ENCODE peak calls at places on chromosomes 4 and X, in four cellular contexts. Q, L, T and G are unnamed samples.

GRCh38 chr4:118313098-118313497 is 39.7 kb downstream of the PRSS12 start:
- DNase-seq in T (peak), L (peak), Q (no peak), G (no peak)

GRCh38 chr4:186719925-186720694 is 3.5 kb downstream of the FAT1 start:
- DNase-seq in T (peak), L (peak), Q (no peak), G (no peak)

GRCh38 chr4:65589331-65589730 is 81.0 kb downstream of the EPHA5 start:
- DNase-seq in T (no peak), L (peak), Q (no peak), G (no peak)

GRCh38 chr4:171378323-171378722 is 434.9 kb upstream of the GALNTL6 start:
- DNase-seq in L (no peak), T (no peak), Q (no peak), G (no peak)

GRCh38 chr4:4421356-4421755 is 34.5 kb downstream of the NSG1 start:
- DNase-seq in L (no peak), T (no peak), Q (no peak), G (no peak)

GRCh38 chr4:80431203-80431602 is 95.7 kb downstream of the CFAP299 start:
- DNase-seq in Q (no peak), T (no peak), L (no peak), G (no peak)

GRCh38 chr4:150209140-150209829 is 131.0 kb downstream of the DCLK2 start:
- DNase-seq in T (peak), L (peak), Q (no peak), G (no peak)

GRCh38 chr4:131054489-131055019 is 1958.6 kb downstream of the C4orf33 start:
- DNase-seq in T (no peak), L (peak), Q (no peak), G (no peak)

GRCh38 chrX:141220342-141221008 is 21.8 kb downstream of the SPANXC start:
- DNase-seq in Q (no peak), L (no peak), T (no peak), G (no peak)

GRCh38 chr4:183757105-183757504 is 98.0 kb downstream of the TRAPPC11 start:
- DNase-seq in T (no peak), L (no peak), Q (no peak), G (no peak)

GRCh38 chr4:143372093-143372915 is 35.6 kb downstream of the GAB1 start:
- DNase-seq in L (no peak), T (no peak), Q (peak), G (no peak)

GRCh38 chr4:80361329-80361900 is 25.9 kb downstream of the CFAP299 start:
- DNase-seq in T (peak), Q (no peak), L (peak), G (peak)

GRCh38 chrX:118847676-118848075 is 24.1 kb downstream of the ZCCHC12 start:
- DNase-seq in T (peak), Q (no peak), L (peak), G (peak)

GRCh38 chrX:136629084-136629750 is 18.7 kb upstream of the CD40LG start:
- DNase-seq in L (no peak), T (no peak), Q (no peak), G (no peak)

GRCh38 chr4:147984065-147984777 is 252.3 kb downstream of the ARHGAP10 start:
- DNase-seq in L (peak), Q (no peak), T (peak), G (no peak)

GRCh38 chr4:797066-797465 is 28.9 kb downstream of the CPLX1 start:
- DNase-seq in Q (no peak), T (no peak), L (no peak), G (no peak)

GRCh38 chrX:96579252-96579651 is 105.4 kb upstream of the DIAPH2 start:
- DNase-seq in T (no peak), L (no peak), Q (no peak), G (no peak)

GRCh38 chr4:924107-925096 is 7.7 kb downstream of the GAK start:
- DNase-seq in T (peak), L (no peak), Q (peak), G (peak)

GRCh38 chrX:18681996-18682395 is 10.1 kb upstream of the RS1 start:
- DNase-seq in T (no peak), Q (no peak), L (no peak), G (no peak)

GRCh38 chr4:42151568-42152506 is 618 bp downstream of the BEND4 start:
- DNase-seq in T (no peak), Q (no peak), L (peak), G (no peak)
- TF ChIP-seq EZH2 in T (no peak), Q (no peak), L (no peak), G (no peak)

GRCh38 chr4:128287159-128287870 is at the start of gene PGRMC2:
- DNase-seq in T (peak), L (peak), Q (no peak), G (no peak)
- TF ChIP-seq POLR2AphosphoS5 in T (peak), L (no peak), Q (no peak), G (peak)

DNA sequence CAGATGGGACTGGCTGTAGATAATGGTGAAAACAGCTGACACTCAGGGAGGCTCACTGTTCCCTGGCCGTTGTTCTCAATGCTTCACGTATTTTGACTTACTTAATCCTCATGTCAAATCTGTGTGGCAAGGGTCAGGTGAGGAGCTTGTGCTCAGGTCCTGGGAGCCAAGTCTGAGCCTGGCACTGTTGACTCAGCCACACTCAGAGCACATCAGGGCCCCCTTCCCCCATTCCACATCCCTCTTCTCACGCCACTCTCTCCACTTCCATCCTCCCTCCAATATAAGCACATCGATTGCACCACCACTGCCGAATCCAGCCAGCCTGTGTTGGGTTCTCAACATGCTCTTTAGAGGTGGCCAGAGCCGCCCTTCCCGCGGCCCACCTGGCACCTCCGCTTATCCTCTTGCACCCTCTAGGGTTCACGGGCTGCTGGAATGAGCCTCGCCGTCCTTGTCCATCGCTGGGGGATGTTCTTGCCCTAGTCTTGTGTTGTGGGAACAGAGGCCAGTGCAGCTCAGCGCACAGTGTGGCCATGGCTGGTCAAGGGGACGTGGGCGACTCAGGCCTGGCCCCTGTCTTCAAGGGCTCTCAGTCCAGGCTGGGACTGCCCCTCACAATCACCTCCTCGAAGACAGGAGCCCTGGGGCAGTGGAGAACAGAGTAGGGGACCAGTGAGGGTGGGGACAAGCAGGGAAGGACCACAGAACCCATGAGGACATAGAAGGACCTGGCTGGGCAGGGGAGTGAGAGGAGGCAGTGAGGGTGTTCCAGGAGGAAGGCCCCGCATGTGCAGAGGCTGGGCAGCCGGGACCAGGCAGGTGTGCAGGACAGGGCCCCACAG is 40.3 kb downstream of the EVC start:
- DNase-seq in L (peak), Q (no peak), T (no peak), G (no peak)
- TF ChIP-seq EZH2 in L (no peak), Q (no peak), T (no peak), G (no peak)

DNA sequence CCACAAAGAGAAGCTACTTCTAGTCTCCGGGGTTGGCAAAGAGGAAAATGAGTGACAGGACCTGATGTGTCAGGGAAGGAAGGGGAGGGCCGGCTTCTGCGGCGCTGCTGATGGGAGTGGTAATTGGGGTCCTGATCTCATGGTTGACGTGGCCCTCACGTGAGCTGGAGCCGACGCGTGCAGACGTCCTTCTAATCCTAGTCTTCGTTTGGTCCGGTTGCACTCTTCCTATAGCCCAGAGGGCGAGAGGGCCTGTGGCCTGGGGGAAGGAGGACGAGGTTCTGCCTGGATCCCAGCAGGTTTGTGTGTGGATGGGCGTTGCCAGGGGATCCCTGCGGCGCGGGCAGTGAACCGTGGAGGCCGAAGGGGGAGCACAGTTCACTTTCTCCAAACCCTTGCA is at the start of gene ARMCX1:
- DNase-seq in T (peak), L (peak), Q (no peak), G (no peak)
- TF ChIP-seq POLR2AphosphoS5 in T (no peak), L (peak), Q (no peak), G (no peak)

GRCh38 chrX:100731441-100732281 is at the start of gene SYTL4:
- DNase-seq in L (peak), Q (no peak), T (peak), G (no peak)
- TF ChIP-seq EZH2 in L (no peak), Q (no peak), T (no peak), G (no peak)

GRCh38 chr4:101655847-101656246 is 134.7 kb upstream of the BANK1 start:
- DNase-seq in L (no peak), Q (no peak), T (no peak), G (no peak)

GRCh38 chr4:101655005-101655404 is 135.5 kb upstream of the BANK1 start:
- DNase-seq in Q (no peak), T (no peak), L (no peak), G (no peak)

GRCh38 chr4:101660607-101661006 is 129.9 kb upstream of the BANK1 start:
- DNase-seq in L (no peak), Q (no peak), T (no peak), G (no peak)
- TF ChIP-seq POLR2AphosphoS5 in L (no peak), Q (no peak), T (no peak), G (no peak)

GRCh38 chr4:121950680-121951569 is 935 bp downstream of the TRPC3 start:
- DNase-seq in T (no peak), L (peak), Q (no peak), G (no peak)
- TF ChIP-seq EZH2 in T (no peak), L (peak), Q (no peak), G (no peak)

GRCh38 chrX:101736651-101737050 is 77.0 kb upstream of the ARMCX2 start:
- DNase-seq in L (no peak), Q (no peak), T (no peak), G (no peak)
- TF ChIP-seq POLR2AphosphoS5 in L (no peak), Q (no peak), T (no peak), G (no peak)

GRCh38 chr4:6472008-6472386 is 417 bp downstream of the PPP2R2C start:
- DNase-seq in T (no peak), Q (no peak), L (no peak), G (no peak)
- TF ChIP-seq EZH2 in T (no peak), Q (no peak), L (no peak), G (no peak)